ENCODE peak calls at places on chromosome 4, in ten cellular contexts. K, U, O, C, J, P, T, I, D and A are unnamed samples.

GRCh38 chr4:8370835-8371234 is 69.7 kb downstream of the ACOX3 start:
- DNase-seq in K (no peak), U (no peak), O (no peak), C (peak), J (no peak), P (peak), T (no peak), I (peak), D (no peak), A (no peak)

GRCh38 chr4:134695433-134695832 is 493.8 kb upstream of the PABPC4L start:
- DNase-seq in K (no peak), U (no peak), O (no peak), C (no peak), J (no peak), P (no peak), T (no peak), I (no peak), D (no peak), A (no peak)

GRCh38 chr4:108270466-108271450 is 102.0 kb upstream of the LEF1 start:
- DNase-seq in K (peak), U (peak), O (no peak), C (no peak), J (peak), P (no peak), T (no peak), I (no peak), D (peak), A (peak)

GRCh38 chr4:699816-700580 is 5.6 kb upstream of the PCGF3 start:
- DNase-seq in K (no peak), U (no peak), O (no peak), C (no peak), J (no peak), P (no peak), T (no peak), I (no peak), D (no peak), A (no peak)

GRCh38 chr4:36269116-36269515 is 12.3 kb upstream of the DTHD1 start:
- DNase-seq in K (peak), U (no peak), O (no peak), C (no peak), J (no peak), P (no peak), T (no peak), I (no peak), D (no peak), A (peak)

GRCh38 chr4:123743821-123744220 is 347.2 kb downstream of the SPRY1 start:
- DNase-seq in K (no peak), U (no peak), O (no peak), C (no peak), J (no peak), P (no peak), T (no peak), I (no peak), D (peak), A (peak)

GRCh38 chr4:82890913-82891727 is at the start of gene SEC31A:
- DNase-seq in K (peak), U (peak), O (peak), C (peak), J (peak), P (peak), T (peak), I (peak), D (peak), A (peak)

GRCh38 chr4:21507439-21507838 is 441.1 kb downstream of the KCNIP4 start:
- DNase-seq in K (peak), U (no peak), O (no peak), C (no peak), J (no peak), P (no peak), T (peak), I (no peak), D (peak), A (peak)

GRCh38 chr4:54614094-54614493 is 43.7 kb upstream of the KIT start:
- DNase-seq in K (no peak), U (no peak), O (no peak), C (no peak), J (no peak), P (no peak), T (no peak), I (no peak), D (no peak), A (no peak)

GRCh38 chr4:40196724-40197281 is at the start of gene RHOH:
- DNase-seq in K (no peak), U (no peak), O (no peak), C (no peak), J (no peak), P (no peak), T (no peak), I (no peak), D (no peak), A (no peak)

GRCh38 chr4:154618708-154619315 is 6.4 kb upstream of the FGG start:
- DNase-seq in K (peak), U (peak), O (peak), C (no peak), J (peak), P (no peak), T (no peak), I (peak), D (peak), A (peak)

GRCh38 chr4:109131559-109131958 is 170.9 kb downstream of the COL25A1 start:
- DNase-seq in K (no peak), U (no peak), O (no peak), C (no peak), J (no peak), P (no peak), T (no peak), I (no peak), D (no peak), A (no peak)

GRCh38 chr4:107034091-107034698 is 1.9 kb downstream of the DKK2 start:
- DNase-seq in K (peak), U (no peak), O (peak), C (peak), J (peak), P (no peak), T (no peak), I (no peak), D (peak), A (no peak)

GRCh38 chr4:2298548-2298991 is 36.7 kb upstream of the MXD4 start:
- DNase-seq in K (no peak), U (no peak), O (no peak), C (no peak), J (peak), P (no peak), T (no peak), I (no peak), D (no peak), A (no peak)

GRCh38 chr4:181685911-181686310 is 557.3 kb upstream of the TENM3 start:
- DNase-seq in K (peak), U (peak), O (no peak), C (no peak), J (peak), P (no peak), T (peak), I (no peak), D (peak), A (peak)

GRCh38 chr4:127145001-127145400 is 487.8 kb upstream of the INTU start:
- DNase-seq in K (no peak), U (no peak), O (peak), C (no peak), J (no peak), P (no peak), T (no peak), I (no peak), D (no peak), A (no peak)

GRCh38 chr4:17701146-17701859 is 80.1 kb downstream of the FAM184B start:
- DNase-seq in K (no peak), U (no peak), O (no peak), C (no peak), J (no peak), P (no peak), T (no peak), I (no peak), D (no peak), A (no peak)

GRCh38 chr4:5923306-5923830 is 30.5 kb upstream of the CRMP1 start:
- DNase-seq in K (no peak), U (no peak), O (no peak), C (no peak), J (no peak), P (no peak), T (no peak), I (no peak), D (no peak), A (no peak)

GRCh38 chr4:158013858-158014257 is 159.0 kb downstream of the GASK1B start:
- DNase-seq in K (peak), U (peak), O (no peak), C (no peak), J (peak), P (no peak), T (no peak), I (no peak), D (peak), A (peak)

GRCh38 chr4:103046416-103047290 is 27.1 kb upstream of the SLC9B1 start:
- DNase-seq in K (peak), U (peak), O (peak), C (no peak), J (peak), P (no peak), T (no peak), I (no peak), D (peak), A (peak)
- TF ChIP-seq CTCF in K (peak), U (peak), O (peak), C (peak), J (peak), P (peak), T (peak), I (peak), D (peak), A (peak)

GRCh38 chr4:152206185-152206584 is 329.7 kb downstream of the FBXW7 start:
- DNase-seq in K (no peak), U (no peak), O (no peak), C (no peak), J (no peak), P (no peak), T (no peak), I (no peak), D (peak), A (no peak)
- H3K4me3 ChIP-seq in K (no peak), U (no peak), O (no peak), C (no peak), J (no peak), P (no peak), T (no peak), I (no peak), D (no peak), A (no peak)

DNA sequence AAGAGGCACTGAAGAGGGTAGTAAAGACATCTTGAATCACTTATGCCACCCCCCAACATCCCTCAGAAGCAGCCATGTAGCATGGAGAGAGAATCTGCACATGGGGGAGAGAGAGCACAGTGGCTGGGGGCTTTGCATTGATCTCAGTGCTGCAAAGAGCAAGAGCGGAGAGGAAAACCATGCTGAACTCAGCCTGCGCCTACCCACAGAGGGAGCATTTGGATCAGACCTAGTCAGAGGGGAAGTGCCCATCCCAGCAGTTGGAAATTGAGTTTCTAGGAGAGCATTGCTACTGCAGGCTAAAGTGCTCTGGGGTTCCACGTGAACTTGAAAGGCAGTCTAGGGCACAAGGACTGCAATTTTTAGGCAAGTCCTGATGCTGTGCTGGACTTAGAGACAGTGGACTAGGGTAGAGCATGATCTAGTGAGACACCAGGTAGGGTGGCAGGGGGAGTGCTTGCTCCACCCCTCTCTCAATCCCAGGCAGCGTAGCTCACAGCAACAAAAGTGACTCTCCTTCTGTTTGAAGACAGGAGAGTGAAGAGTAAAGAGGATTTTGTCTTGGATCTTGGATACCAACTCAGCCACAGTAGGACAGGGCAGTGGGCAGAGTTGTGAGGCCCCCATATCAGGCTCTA is 9.0 kb upstream of the PROM1 start:
- DNase-seq in K (no peak), U (no peak), O (no peak), C (no peak), J (no peak), P (no peak), T (no peak), I (no peak), D (no peak), A (no peak)
- TF ChIP-seq CTCF in K (no peak), U (no peak), O (peak), C (no peak), J (no peak), P (no peak), T (no peak), I (no peak), D (no peak), A (no peak)

GRCh38 chr4:138308421-138308820 is 66.3 kb upstream of the SLC7A11 start:
- DNase-seq in K (peak), U (peak), O (no peak), C (no peak), J (peak), P (no peak), T (no peak), I (no peak), D (no peak), A (peak)
- H3K4me3 ChIP-seq in K (no peak), U (no peak), O (no peak), C (no peak), J (no peak), P (no peak), T (no peak), I (no peak), D (no peak), A (no peak)

GRCh38 chr4:32042486-32042885 is 1322.3 kb downstream of the PCDH7 start:
- DNase-seq in K (no peak), U (no peak), O (no peak), C (no peak), J (no peak), P (no peak), T (no peak), I (no peak), D (no peak), A (no peak)
- TF ChIP-seq CTCF in K (no peak), U (no peak), O (no peak), C (no peak), J (no peak), P (no peak), T (no peak), I (no peak), D (no peak), A (no peak)

DNA sequence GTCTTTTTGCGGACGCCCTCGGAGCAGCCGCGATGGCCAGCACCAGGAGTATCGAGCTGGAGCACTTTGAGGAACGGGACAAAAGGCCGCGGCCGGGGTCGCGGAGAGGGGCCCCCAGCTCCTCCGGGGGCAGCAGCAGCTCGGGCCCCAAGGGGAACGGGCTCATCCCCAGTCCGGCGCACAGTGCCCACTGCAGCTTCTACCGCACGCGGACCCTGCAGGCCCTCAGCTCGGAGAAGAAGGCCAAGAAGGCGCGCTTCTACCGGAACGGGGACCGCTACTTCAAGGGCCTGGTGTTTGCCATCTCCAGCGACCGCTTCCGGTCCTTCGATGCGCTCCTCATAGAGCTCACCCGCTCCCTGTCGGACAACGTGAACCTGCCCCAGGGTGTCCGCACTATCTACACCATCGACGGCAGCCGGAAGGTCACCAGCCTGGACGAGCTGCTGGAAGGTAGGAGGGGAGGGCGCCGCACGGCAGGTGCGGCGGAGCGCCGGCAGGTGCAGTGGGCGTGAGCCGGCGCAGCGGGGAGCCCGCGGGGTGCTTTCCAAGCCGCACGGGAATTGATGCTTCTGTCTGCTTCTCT is 844 bp downstream of the DCLK2 start:
- DNase-seq in K (peak), U (peak), O (peak), C (peak), J (peak), P (peak), T (no peak), I (peak), D (peak), A (no peak)
- H3K4me3 ChIP-seq in K (peak), U (peak), O (peak), C (peak), J (peak), P (peak), T (peak), I (peak), D (peak), A (peak)

GRCh38 chr4:76494243-76494642 is 59.2 kb downstream of the SHROOM3 start:
- DNase-seq in K (no peak), U (no peak), O (no peak), C (no peak), J (no peak), P (no peak), T (no peak), I (no peak), D (no peak), A (no peak)
- TF ChIP-seq CTCF in K (no peak), U (no peak), O (no peak), C (no peak), J (no peak), P (no peak), T (no peak), I (no peak), D (no peak), A (no peak)

DNA sequence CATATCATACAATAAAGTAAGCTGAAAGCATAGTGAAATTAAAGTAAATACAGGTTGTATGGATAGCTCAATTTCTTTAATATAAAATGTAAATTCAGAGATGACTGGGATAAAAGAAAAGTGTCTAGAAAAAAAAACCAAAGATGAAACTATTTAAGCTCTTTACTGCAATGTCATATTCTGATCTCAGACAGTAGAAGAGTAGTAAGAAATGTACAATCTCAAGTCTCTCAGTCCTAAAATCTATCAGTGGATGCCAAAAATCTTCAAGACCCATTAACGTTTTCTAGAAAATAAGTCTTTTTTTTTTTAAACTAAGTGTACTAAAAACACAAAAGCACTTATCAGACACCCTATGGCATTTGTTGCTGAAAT is 13.8 kb downstream of the MGARP start:
- DNase-seq in K (no peak), U (no peak), O (no peak), C (no peak), J (no peak), P (no peak), T (no peak), I (no peak), D (no peak), A (no peak)
- H3K4me3 ChIP-seq in K (peak), U (peak), O (peak), C (peak), J (peak), P (no peak), T (peak), I (peak), D (no peak), A (peak)

GRCh38 chr4:45438047-45438446 is 685.8 kb downstream of the GABRG1 start:
- DNase-seq in K (no peak), U (no peak), O (no peak), C (no peak), J (no peak), P (no peak), T (no peak), I (no peak), D (peak), A (no peak)

GRCh38 chr4:45437381-45437780 is 686.5 kb downstream of the GABRG1 start:
- DNase-seq in K (no peak), U (no peak), O (no peak), C (no peak), J (no peak), P (no peak), T (no peak), I (no peak), D (no peak), A (no peak)

GRCh38 chr4:45442466-45442865 is 681.4 kb downstream of the GABRG1 start:
- DNase-seq in K (peak), U (no peak), O (peak), C (no peak), J (no peak), P (no peak), T (no peak), I (no peak), D (peak), A (peak)
- TF ChIP-seq CTCF in K (peak), U (no peak), O (peak), C (no peak), J (no peak), P (no peak), T (no peak), I (no peak), D (peak), A (peak)